ENCODE peak calls at places on chromosomes 5 and 9, in eight cellular contexts. V is hypothalamus; W is CD8-positive, alpha-beta T cell; I is AG09319; D is activated CD4-positive, alpha-beta T cell treated with anti-CD3 and anti-CD28 coated beads, Interleukin-2, amount 50 U/mL, for 48 hours; K is GM04504; Q is mucosa of descending colon; G is heart left ventricle. E is an unnamed sample.

GRCh38 chr5:134489227-134489944 is 36.1 kb upstream of the JADE2 start:
- DNase-seq in V (no peak), W (no peak), I (no peak), D (no peak), K (no peak), Q (no peak), G (no peak), E (no peak)

GRCh38 chr5:76746677-76747076 is 30.8 kb downstream of the F2R start:
- DNase-seq in V (no peak), W (no peak), I (no peak), D (no peak), K (no peak), Q (no peak), G (no peak), E (no peak)

GRCh38 chr5:15290953-15291352 is 209.0 kb upstream of the FBXL7 start:
- DNase-seq in V (no peak), W (no peak), I (no peak), D (no peak), K (no peak), Q (no peak), G (no peak), E (no peak)

GRCh38 chr9:13568851-13569618 is 289.5 kb upstream of the MPDZ start:
- DNase-seq in V (peak; percentile 27), W (no peak), I (no peak), D (no peak), K (no peak), Q (no peak), G (no peak), E (no peak)

GRCh38 chr5:140595538-140595937 is 30.9 kb downstream of the SLC35A4 start:
- DNase-seq in V (no peak), W (no peak), I (no peak), D (no peak), K (no peak), Q (no peak), G (peak; percentile 57), E (no peak)

GRCh38 chr5:39148983-39149534 is 70.3 kb downstream of the FYB1 start:
- DNase-seq in V (no peak), W (no peak), I (no peak), D (no peak), K (no peak), Q (no peak), G (no peak), E (no peak)

GRCh38 chr5:179608131-179608581 is 15.3 kb downstream of the HNRNPH1 start:
- DNase-seq in V (no peak), W (peak; percentile 69), I (no peak), D (no peak), K (no peak), Q (no peak), G (no peak), E (no peak)

GRCh38 chr5:37552770-37553719 is 173.9 kb downstream of the WDR70 start:
- DNase-seq in V (no peak), W (no peak), I (no peak), D (no peak), K (no peak), Q (no peak), G (no peak), E (no peak)

GRCh38 chr5:168135897-168136296 is 155.5 kb upstream of the WWC1 start:
- DNase-seq in V (no peak), W (no peak), I (no peak), D (no peak), K (no peak), Q (no peak), G (no peak), E (no peak)

GRCh38 chr5:35735718-35736117 is 118.1 kb downstream of the SPEF2 start:
- DNase-seq in V (no peak), W (no peak), I (no peak), D (no peak), K (no peak), Q (no peak), G (no peak), E (no peak)